ENCODE peak calls at places on chromosomes 2 and 18, in nine cellular contexts. One of them, this sample, is unnamed.

GRCh38 chr2:218329826-218330651 is 26.6 kb upstream of the CATIP start:
- DNase-seq in choroid plexus epithelial cell: no peak
- DNase-seq in CD8-positive, alpha-beta T cell: no peak
- DNase-seq in upper lobe of right lung: peak; percentile 72
- DNase-seq in A549: no peak
- DNase-seq in fibroblast of lung: no peak
- DNase-seq in breast epithelium: no peak
- DNase-seq in glutamatergic neuron: no peak
- DNase-seq in GM13977: peak; percentile 59
- DNase-seq in this sample: no peak

GRCh38 chr2:20538308-20539132 is 91.6 kb downstream of the RHOB start:
- DNase-seq in breast epithelium: no peak
- DNase-seq in upper lobe of right lung: no peak
- DNase-seq in glutamatergic neuron: no peak
- DNase-seq in A549: no peak
- DNase-seq in GM13977: no peak
- DNase-seq in choroid plexus epithelial cell: no peak
- DNase-seq in CD8-positive, alpha-beta T cell: no peak
- DNase-seq in fibroblast of lung: no peak
- DNase-seq in this sample: no peak

GRCh38 chr2:109525836-109526235 is 87.9 kb downstream of the SEPTIN10 start:
- DNase-seq in fibroblast of lung: no peak
- DNase-seq in upper lobe of right lung: peak; percentile 38
- DNase-seq in glutamatergic neuron: no peak
- DNase-seq in breast epithelium: no peak
- DNase-seq in GM13977: peak; percentile 3
- DNase-seq in CD8-positive, alpha-beta T cell: no peak
- DNase-seq in A549: no peak
- DNase-seq in choroid plexus epithelial cell: no peak
- DNase-seq in this sample: no peak

GRCh38 chr18:9782073-9782857 is 74.2 kb downstream of the RAB31 start:
- DNase-seq in glutamatergic neuron: no peak
- DNase-seq in A549: peak; percentile 23
- DNase-seq in GM13977: no peak
- DNase-seq in upper lobe of right lung: no peak
- DNase-seq in fibroblast of lung: peak; percentile 96
- DNase-seq in CD8-positive, alpha-beta T cell: no peak
- DNase-seq in breast epithelium: no peak
- DNase-seq in choroid plexus epithelial cell: peak; percentile 94
- DNase-seq in this sample: peak; percentile 77

GRCh38 chr2:60565472-60565871 is 12.0 kb upstream of the BCL11A start:
- DNase-seq in fibroblast of lung: peak; percentile 31
- DNase-seq in upper lobe of right lung: no peak
- DNase-seq in A549: no peak
- DNase-seq in choroid plexus epithelial cell: peak; percentile 63
- DNase-seq in glutamatergic neuron: no peak
- DNase-seq in breast epithelium: no peak
- DNase-seq in GM13977: no peak
- DNase-seq in CD8-positive, alpha-beta T cell: no peak
- DNase-seq in this sample: no peak

GRCh38 chr2:65532937-65533336 is 100.5 kb upstream of the SPRED2 start:
- DNase-seq in upper lobe of right lung: peak; percentile 74
- DNase-seq in A549: no peak
- DNase-seq in choroid plexus epithelial cell: no peak
- DNase-seq in glutamatergic neuron: no peak
- DNase-seq in CD8-positive, alpha-beta T cell: no peak
- DNase-seq in fibroblast of lung: no peak
- DNase-seq in GM13977: no peak
- DNase-seq in breast epithelium: no peak
- DNase-seq in this sample: no peak

GRCh38 chr2:13413989-13414388 is 697.3 kb downstream of the TRIB2 start:
- DNase-seq in glutamatergic neuron: no peak
- DNase-seq in A549: no peak
- DNase-seq in breast epithelium: no peak
- DNase-seq in GM13977: no peak
- DNase-seq in CD8-positive, alpha-beta T cell: no peak
- DNase-seq in fibroblast of lung: peak; percentile 1
- DNase-seq in choroid plexus epithelial cell: no peak
- DNase-seq in upper lobe of right lung: no peak
- DNase-seq in this sample: no peak

GRCh38 chr2:136068828-136069227 is 49.1 kb downstream of the CXCR4 start:
- DNase-seq in fibroblast of lung: no peak
- DNase-seq in choroid plexus epithelial cell: no peak
- DNase-seq in A549: no peak
- DNase-seq in CD8-positive, alpha-beta T cell: no peak
- DNase-seq in breast epithelium: no peak
- DNase-seq in GM13977: no peak
- DNase-seq in glutamatergic neuron: no peak
- DNase-seq in upper lobe of right lung: no peak
- DNase-seq in this sample: no peak

GRCh38 chr2:225820828-225821227 is 421.3 kb downstream of the NYAP2 start:
- DNase-seq in fibroblast of lung: no peak
- DNase-seq in upper lobe of right lung: no peak
- DNase-seq in breast epithelium: no peak
- DNase-seq in glutamatergic neuron: no peak
- DNase-seq in A549: no peak
- DNase-seq in CD8-positive, alpha-beta T cell: no peak
- DNase-seq in choroid plexus epithelial cell: no peak
- DNase-seq in GM13977: no peak
- DNase-seq in this sample: no peak

GRCh38 chr2:64760131-64760530 is 106.4 kb upstream of the SERTAD2 start:
- DNase-seq in GM13977: no peak
- DNase-seq in fibroblast of lung: no peak
- DNase-seq in glutamatergic neuron: no peak
- DNase-seq in choroid plexus epithelial cell: no peak
- DNase-seq in upper lobe of right lung: no peak
- DNase-seq in CD8-positive, alpha-beta T cell: no peak
- DNase-seq in A549: no peak
- DNase-seq in breast epithelium: no peak
- DNase-seq in this sample: no peak

GRCh38 chr2:223537669-223538601 is 64.2 kb downstream of the SCG2 start:
- DNase-seq in choroid plexus epithelial cell: peak; percentile 68
- DNase-seq in A549: no peak
- DNase-seq in fibroblast of lung: peak; percentile 64
- DNase-seq in GM13977: no peak
- DNase-seq in breast epithelium: no peak
- DNase-seq in upper lobe of right lung: no peak
- DNase-seq in glutamatergic neuron: no peak
- DNase-seq in CD8-positive, alpha-beta T cell: no peak
- DNase-seq in this sample: peak; percentile 35

GRCh38 chr18:25136416-25137132 is 215.4 kb downstream of the ZNF521 start:
- DNase-seq in choroid plexus epithelial cell: peak; percentile 16
- DNase-seq in fibroblast of lung: no peak
- DNase-seq in A549: no peak
- DNase-seq in breast epithelium: no peak
- DNase-seq in upper lobe of right lung: no peak
- DNase-seq in CD8-positive, alpha-beta T cell: no peak
- DNase-seq in glutamatergic neuron: no peak
- DNase-seq in GM13977: no peak
- DNase-seq in this sample: no peak

GRCh38 chr2:138502253-138503086 is 900 bp downstream of the SPOPL start:
- DNase-seq in CD8-positive, alpha-beta T cell: peak; percentile 9
- DNase-seq in glutamatergic neuron: no peak
- DNase-seq in upper lobe of right lung: no peak
- DNase-seq in GM13977: no peak
- DNase-seq in A549: no peak
- DNase-seq in breast epithelium: no peak
- DNase-seq in choroid plexus epithelial cell: peak; percentile 18
- DNase-seq in fibroblast of lung: no peak
- DNase-seq in this sample: no peak

GRCh38 chr2:223465793-223466192 is 136.4 kb downstream of the SCG2 start:
- DNase-seq in upper lobe of right lung: peak; percentile 73
- DNase-seq in choroid plexus epithelial cell: peak; percentile 99
- DNase-seq in A549: peak; percentile 10
- DNase-seq in glutamatergic neuron: no peak
- DNase-seq in GM13977: no peak
- DNase-seq in breast epithelium: no peak
- DNase-seq in CD8-positive, alpha-beta T cell: no peak
- DNase-seq in fibroblast of lung: peak; percentile 99
- DNase-seq in this sample: peak; percentile 96

GRCh38 chr2:12624911-12625598 is 91.7 kb upstream of the TRIB2 start:
- DNase-seq in GM13977: no peak
- DNase-seq in A549: no peak
- DNase-seq in glutamatergic neuron: no peak
- DNase-seq in fibroblast of lung: no peak
- DNase-seq in CD8-positive, alpha-beta T cell: no peak
- DNase-seq in upper lobe of right lung: no peak
- DNase-seq in breast epithelium: no peak
- DNase-seq in choroid plexus epithelial cell: no peak
- DNase-seq in this sample: no peak

GRCh38 chr2:216857131-216857550 is 2.7 kb downstream of the TNP1 start:
- DNase-seq in upper lobe of right lung: no peak
- DNase-seq in choroid plexus epithelial cell: peak; percentile 48
- DNase-seq in GM13977: no peak
- DNase-seq in glutamatergic neuron: no peak
- DNase-seq in A549: no peak
- DNase-seq in breast epithelium: no peak
- DNase-seq in fibroblast of lung: peak; percentile 25
- DNase-seq in CD8-positive, alpha-beta T cell: no peak
- DNase-seq in this sample: peak; percentile 25

GRCh38 chr2:108823286-108823685 is 36.7 kb downstream of the CCDC138 start:
- DNase-seq in GM13977: no peak
- DNase-seq in breast epithelium: no peak
- DNase-seq in fibroblast of lung: no peak
- DNase-seq in upper lobe of right lung: no peak
- DNase-seq in A549: no peak
- DNase-seq in CD8-positive, alpha-beta T cell: no peak
- DNase-seq in glutamatergic neuron: no peak
- DNase-seq in choroid plexus epithelial cell: no peak
- DNase-seq in this sample: no peak

GRCh38 chr2:71479261-71479660 is 25.9 kb downstream of the DYSF start:
- DNase-seq in CD8-positive, alpha-beta T cell: no peak
- DNase-seq in upper lobe of right lung: peak; percentile 31
- DNase-seq in fibroblast of lung: no peak
- DNase-seq in breast epithelium: no peak
- DNase-seq in GM13977: no peak
- DNase-seq in A549: no peak
- DNase-seq in glutamatergic neuron: no peak
- DNase-seq in choroid plexus epithelial cell: no peak
- DNase-seq in this sample: no peak

GRCh38 chr2:46434851-46435273 is 44.5 kb upstream of the TMEM247 start:
- DNase-seq in choroid plexus epithelial cell: peak; percentile 95
- DNase-seq in breast epithelium: no peak
- DNase-seq in A549: no peak
- DNase-seq in upper lobe of right lung: no peak
- DNase-seq in fibroblast of lung: peak; percentile 96
- DNase-seq in GM13977: no peak
- DNase-seq in glutamatergic neuron: no peak
- DNase-seq in CD8-positive, alpha-beta T cell: no peak
- DNase-seq in this sample: peak; percentile 36

GRCh38 chr2:69490486-69490885 is 53.3 kb upstream of the NFU1 start:
- DNase-seq in GM13977: no peak
- DNase-seq in upper lobe of right lung: no peak
- DNase-seq in CD8-positive, alpha-beta T cell: no peak
- DNase-seq in breast epithelium: no peak
- DNase-seq in glutamatergic neuron: no peak
- DNase-seq in fibroblast of lung: no peak
- DNase-seq in A549: no peak
- DNase-seq in choroid plexus epithelial cell: no peak
- DNase-seq in this sample: no peak

GRCh38 chr2:51335072-51336058 is 303.4 kb upstream of the NRXN1 start:
- DNase-seq in fibroblast of lung: no peak
- DNase-seq in A549: no peak
- DNase-seq in choroid plexus epithelial cell: no peak
- DNase-seq in breast epithelium: no peak
- DNase-seq in upper lobe of right lung: no peak
- DNase-seq in GM13977: no peak
- DNase-seq in CD8-positive, alpha-beta T cell: no peak
- DNase-seq in glutamatergic neuron: no peak
- DNase-seq in this sample: no peak
- TF ChIP-seq CTCF in fibroblast of lung: no peak
- TF ChIP-seq CTCF in A549: no peak
- TF ChIP-seq CTCF in choroid plexus epithelial cell: peak; percentile 5
- TF ChIP-seq CTCF in breast epithelium: no peak
- TF ChIP-seq CTCF in upper lobe of right lung: no peak
- TF ChIP-seq CTCF in GM13977: peak; percentile 10
- TF ChIP-seq CTCF in CD8-positive, alpha-beta T cell: no peak
- TF ChIP-seq CTCF in glutamatergic neuron: peak; percentile 40
- TF ChIP-seq CTCF in this sample: no peak

GRCh38 chr2:154527962-154528361 is 170.5 kb upstream of the KCNJ3 start:
- DNase-seq in CD8-positive, alpha-beta T cell: no peak
- DNase-seq in A549: no peak
- DNase-seq in fibroblast of lung: no peak
- DNase-seq in choroid plexus epithelial cell: no peak
- DNase-seq in upper lobe of right lung: no peak
- DNase-seq in glutamatergic neuron: no peak
- DNase-seq in breast epithelium: no peak
- DNase-seq in GM13977: no peak
- DNase-seq in this sample: no peak

GRCh38 chr2:154532004-154532403 is 166.5 kb upstream of the KCNJ3 start:
- DNase-seq in upper lobe of right lung: no peak
- DNase-seq in glutamatergic neuron: no peak
- DNase-seq in choroid plexus epithelial cell: no peak
- DNase-seq in breast epithelium: no peak
- DNase-seq in A549: no peak
- DNase-seq in CD8-positive, alpha-beta T cell: no peak
- DNase-seq in fibroblast of lung: no peak
- DNase-seq in GM13977: no peak
- DNase-seq in this sample: no peak

GRCh38 chr2:154526234-154526633 is 172.3 kb upstream of the KCNJ3 start:
- DNase-seq in A549: no peak
- DNase-seq in upper lobe of right lung: no peak
- DNase-seq in GM13977: no peak
- DNase-seq in choroid plexus epithelial cell: no peak
- DNase-seq in fibroblast of lung: no peak
- DNase-seq in glutamatergic neuron: no peak
- DNase-seq in CD8-positive, alpha-beta T cell: no peak
- DNase-seq in breast epithelium: no peak
- DNase-seq in this sample: no peak
- TF ChIP-seq CTCF in A549: no peak
- TF ChIP-seq CTCF in upper lobe of right lung: no peak
- TF ChIP-seq CTCF in GM13977: no peak
- TF ChIP-seq CTCF in choroid plexus epithelial cell: no peak
- TF ChIP-seq CTCF in fibroblast of lung: no peak
- TF ChIP-seq CTCF in glutamatergic neuron: no peak
- TF ChIP-seq CTCF in CD8-positive, alpha-beta T cell: no peak
- TF ChIP-seq CTCF in breast epithelium: no peak
- TF ChIP-seq CTCF in this sample: no peak

GRCh38 chr2:36359006-36359580 is 3.5 kb downstream of the CRIM1 start:
- DNase-seq in upper lobe of right lung: no peak
- DNase-seq in choroid plexus epithelial cell: peak; percentile 51
- DNase-seq in fibroblast of lung: peak; percentile 68
- DNase-seq in A549: no peak
- DNase-seq in breast epithelium: no peak
- DNase-seq in glutamatergic neuron: no peak
- DNase-seq in CD8-positive, alpha-beta T cell: no peak
- DNase-seq in GM13977: no peak
- DNase-seq in this sample: no peak
- TF ChIP-seq CTCF in upper lobe of right lung: peak; percentile 45
- TF ChIP-seq CTCF in choroid plexus epithelial cell: peak; percentile 32
- TF ChIP-seq CTCF in fibroblast of lung: peak; percentile 36
- TF ChIP-seq CTCF in A549: peak; percentile 50
- TF ChIP-seq CTCF in breast epithelium: peak; percentile 34
- TF ChIP-seq CTCF in glutamatergic neuron: peak; percentile 43
- TF ChIP-seq CTCF in CD8-positive, alpha-beta T cell: peak; percentile 28
- TF ChIP-seq CTCF in GM13977: peak; percentile 21
- TF ChIP-seq CTCF in this sample: no peak

GRCh38 chr2:54899576-54900200 is 150.6 kb downstream of the RTN4 start:
- DNase-seq in CD8-positive, alpha-beta T cell: no peak
- DNase-seq in glutamatergic neuron: no peak
- DNase-seq in fibroblast of lung: peak; percentile 80
- DNase-seq in upper lobe of right lung: no peak
- DNase-seq in breast epithelium: no peak
- DNase-seq in GM13977: peak; percentile 17
- DNase-seq in A549: peak; percentile 35
- DNase-seq in choroid plexus epithelial cell: peak; percentile 85
- DNase-seq in this sample: peak; percentile 43
- TF ChIP-seq CTCF in CD8-positive, alpha-beta T cell: peak; percentile 25
- TF ChIP-seq CTCF in glutamatergic neuron: no peak
- TF ChIP-seq CTCF in fibroblast of lung: peak; percentile 69
- TF ChIP-seq CTCF in upper lobe of right lung: peak; percentile 61
- TF ChIP-seq CTCF in breast epithelium: peak; percentile 63
- TF ChIP-seq CTCF in GM13977: peak; percentile 58
- TF ChIP-seq CTCF in A549: peak; percentile 75
- TF ChIP-seq CTCF in choroid plexus epithelial cell: peak; percentile 76
- TF ChIP-seq CTCF in this sample: peak; percentile 76

This sample was measured in brain microvascular endothelial cell.